ENCODE peak calls at places on chromosomes 1 and 21, in five cellular contexts. One of them, this sample, is unnamed.

GRCh38 chr1:206508956-206509355 is 1.6 kb downstream of the RASSF5 start:
- DNase-seq in skeletal muscle cell: no peak
- DNase-seq in Calu3: no peak
- DNase-seq in Right ventricle myocardium superior: no peak
- DNase-seq in GM20000: no peak
- DNase-seq in this sample: no peak

GRCh38 chr21:31132574-31133242 is 94.4 kb upstream of the KRTAP19-8 start:
- DNase-seq in skeletal muscle cell: no peak
- DNase-seq in Calu3: no peak
- DNase-seq in Right ventricle myocardium superior: no peak
- DNase-seq in GM20000: peak; percentile 17
- DNase-seq in this sample: no peak

GRCh38 chr1:205205055-205205454 is 6.4 kb downstream of the DSTYK start:
- DNase-seq in skeletal muscle cell: no peak
- DNase-seq in Calu3: no peak
- DNase-seq in Right ventricle myocardium superior: no peak
- DNase-seq in GM20000: no peak
- DNase-seq in this sample: no peak

GRCh38 chr21:26811031-26811430 is 34.2 kb downstream of the ADAMTS1 start:
- DNase-seq in skeletal muscle cell: no peak
- DNase-seq in Calu3: no peak
- DNase-seq in Right ventricle myocardium superior: no peak
- DNase-seq in GM20000: no peak
- DNase-seq in this sample: no peak

GRCh38 chr1:102593276-102593675 is 515.0 kb downstream of the COL11A1 start:
- DNase-seq in skeletal muscle cell: no peak
- DNase-seq in Calu3: no peak
- DNase-seq in Right ventricle myocardium superior: no peak
- DNase-seq in GM20000: no peak
- DNase-seq in this sample: peak; percentile 23

GRCh38 chr1:228770779-228771223 is 35.5 kb downstream of the RHOU start:
- DNase-seq in skeletal muscle cell: no peak
- DNase-seq in Calu3: no peak
- DNase-seq in Right ventricle myocardium superior: no peak
- DNase-seq in GM20000: no peak
- DNase-seq in this sample: no peak

GRCh38 chr1:199612976-199613774 is 414.3 kb upstream of the NR5A2 start:
- DNase-seq in skeletal muscle cell: peak; percentile 3
- DNase-seq in Calu3: peak; percentile 33
- DNase-seq in Right ventricle myocardium superior: no peak
- DNase-seq in GM20000: no peak
- DNase-seq in this sample: no peak

GRCh38 chr21:45615145-45615711 is 28.3 kb upstream of the PCBP3 start:
- DNase-seq in skeletal muscle cell: peak; percentile 39
- DNase-seq in Calu3: no peak
- DNase-seq in Right ventricle myocardium superior: no peak
- DNase-seq in GM20000: peak; percentile 76
- DNase-seq in this sample: no peak

GRCh38 chr21:46111857-46112730 is 14.2 kb downstream of the COL6A2 start:
- DNase-seq in skeletal muscle cell: no peak
- DNase-seq in Calu3: no peak
- DNase-seq in Right ventricle myocardium superior: no peak
- DNase-seq in GM20000: no peak
- DNase-seq in this sample: no peak